ENCODE peak calls at places on chromosomes 6 and 20, in six cellular contexts. X, A, L, Z, I and Y are unnamed samples.

GRCh38 chr6:3510617-3511016 is 53.8 kb upstream of the SLC22A23 start:
- DNase-seq in X (no peak), A (no peak), L (no peak), Z (no peak), I (no peak), Y (no peak)

GRCh38 chr6:158485411-158485810 is 74.5 kb upstream of the TMEM181 start:
- DNase-seq in X (no peak), A (no peak), L (no peak), Z (no peak), I (no peak), Y (no peak)

GRCh38 chr6:113495521-113495920 is 361.6 kb upstream of the MARCKS start:
- DNase-seq in X (no peak), A (no peak), L (no peak), Z (no peak), I (no peak), Y (no peak)

GRCh38 chr6:160227038-160227768 is 31.4 kb downstream of the SLC22A2 start:
- DNase-seq in X (no peak), A (no peak), L (no peak), Z (no peak), I (no peak), Y (no peak)

GRCh38 chr20:50729925-50730764 is 1.2 kb upstream of the PARD6B start:
- DNase-seq in X (no peak), A (no peak), L (no peak), Z (no peak), I (no peak), Y (no peak)

GRCh38 chr6:167919349-167919748 is 78.1 kb upstream of the KIF25 start:
- DNase-seq in X (no peak), A (no peak), L (no peak), Z (no peak), I (no peak), Y (no peak)

GRCh38 chr6:46323312-46323965 is 152.7 kb upstream of the ENPP5 start:
- DNase-seq in X (no peak), A (no peak), L (no peak), Z (no peak), I (no peak), Y (no peak)

GRCh38 chr20:13022401-13023170 is 13.8 kb downstream of the SPTLC3 start:
- DNase-seq in X (no peak), A (no peak), L (no peak), Z (no peak), I (no peak), Y (no peak)

GRCh38 chr20:58967652-58968429 is 13.2 kb upstream of the NELFCD start:
- DNase-seq in X (no peak), A (no peak), L (no peak), Z (no peak), I (no peak), Y (no peak)

GRCh38 chr6:90646936-90647335 is 60.1 kb upstream of the MAP3K7 start:
- DNase-seq in X (no peak), A (no peak), L (no peak), Z (no peak), I (no peak), Y (no peak)

GRCh38 chr6:12032783-12033573 is 20.9 kb downstream of the HIVEP1 start:
- DNase-seq in X (no peak), A (no peak), L (no peak), Z (no peak), I (no peak), Y (no peak)

GRCh38 chr20:32365560-32365959 is 7.4 kb downstream of the ASXL1 start:
- DNase-seq in X (no peak), A (no peak), L (no peak), Z (no peak), I (no peak), Y (no peak)

GRCh38 chr6:142570221-142570671 is 268.4 kb downstream of the ADGRG6 start:
- DNase-seq in X (no peak), A (no peak), L (no peak), Z (no peak), I (no peak), Y (no peak)

GRCh38 chr6:108321253-108321740 is 26.4 kb downstream of the AFG1L start:
- DNase-seq in X (no peak), A (no peak), L (no peak), Z (no peak), I (no peak), Y (no peak)

GRCh38 chr20:46366826-46367225 is 39.6 kb downstream of the ELMO2 start:
- DNase-seq in X (no peak), A (no peak), L (no peak), Z (no peak), I (no peak), Y (no peak)

GRCh38 chr6:3201388-3201787 is 26.1 kb downstream of the TUBB2B start:
- DNase-seq in X (no peak), A (no peak), L (no peak), Z (no peak), I (no peak), Y (no peak)

GRCh38 chr6:155352130-155352420 is 37.8 kb upstream of the TFB1M start:
- DNase-seq in X (no peak), A (no peak), L (no peak), Z (no peak), I (no peak), Y (no peak)

GRCh38 chr6:37891072-37891471 is 71.5 kb downstream of the ZFAND3 start:
- DNase-seq in X (no peak), A (no peak), L (no peak), Z (no peak), I (no peak), Y (no peak)

GRCh38 chr6:45922728-45923351 is 92.8 kb downstream of the CLIC5 start:
- DNase-seq in X (peak; percentile 79), A (peak; percentile 66), L (peak; percentile 50), Z (peak; percentile 60), I (peak; percentile 31), Y (peak; percentile 53)

GRCh38 chr6:158662607-158663464 is 13.0 kb downstream of the SYTL3 start:
- DNase-seq in X (no peak), A (no peak), L (no peak), Z (no peak), I (no peak), Y (no peak)

GRCh38 chr6:38739532-38739931 is 24.4 kb downstream of the DNAH8 start:
- DNase-seq in X (no peak), A (no peak), L (no peak), Z (no peak), I (no peak), Y (no peak)

GRCh38 chr6:5846889-5847288 is 159.8 kb downstream of the NRN1 start:
- DNase-seq in X (no peak), A (no peak), L (no peak), Z (no peak), I (no peak), Y (no peak)

GRCh38 chr6:155327326-155328073 is 13.2 kb upstream of the TFB1M start:
- DNase-seq in X (peak; percentile 42), A (peak; percentile 56), L (peak; percentile 20), Z (peak; percentile 79), I (no peak), Y (peak; percentile 67)

DNA sequence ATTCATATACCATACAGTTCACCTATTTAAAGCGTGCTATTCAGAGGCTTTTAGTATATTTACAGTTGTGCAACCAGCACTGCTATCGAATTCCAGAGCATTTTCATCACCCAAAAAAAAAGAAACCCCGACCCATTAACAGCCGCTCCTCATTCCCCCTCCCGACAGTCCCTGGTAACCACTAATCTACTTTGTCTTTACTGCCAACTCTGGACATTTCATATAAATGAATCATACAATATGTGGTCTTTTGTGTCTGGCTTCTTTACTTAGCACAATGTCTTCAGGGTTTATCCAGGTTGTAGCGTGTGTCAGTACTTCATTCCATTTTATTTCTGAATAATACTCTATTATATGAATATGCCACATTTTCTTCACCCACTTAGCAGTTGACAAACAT is 23.0 kb upstream of the ROS1 start:
- DNase-seq in X (no peak), A (no peak), L (no peak), Z (no peak), I (no peak), Y (no peak)
- TF ChIP-seq CTCF in X (no peak), A (no peak), L (no peak), Z (no peak), I (no peak), Y (no peak)

DNA sequence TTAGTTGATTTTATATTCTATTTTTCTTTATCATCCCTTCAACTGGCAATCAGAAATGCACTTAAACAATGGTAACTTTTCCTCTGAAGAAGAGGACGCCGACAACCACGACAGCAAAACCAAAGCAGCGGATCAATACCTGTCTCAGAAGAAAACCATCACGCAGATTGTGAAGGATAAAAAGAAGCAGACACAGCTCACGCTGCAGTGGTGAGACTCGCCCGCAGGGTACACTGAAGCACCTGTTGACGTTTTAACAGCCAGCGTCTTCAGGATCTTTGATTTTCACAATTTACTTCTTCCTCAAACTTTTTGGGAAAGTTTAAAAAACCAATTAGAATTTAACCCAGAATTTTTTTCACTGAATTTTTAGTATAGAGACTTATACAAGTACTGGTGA is 701 bp downstream of the RFX6 start:
- DNase-seq in X (no peak), A (no peak), L (no peak), Z (no peak), I (no peak), Y (no peak)
- TF ChIP-seq CTCF in X (no peak), A (no peak), L (no peak), Z (no peak), I (no peak), Y (no peak)

GRCh38 chr6:41022294-41022693 is 16.7 kb downstream of the UNC5CL start:
- DNase-seq in X (no peak), A (no peak), L (no peak), Z (no peak), I (no peak), Y (no peak)
- TF ChIP-seq CTCF in X (no peak), A (no peak), L (no peak), Z (no peak), I (no peak), Y (no peak)

GRCh38 chr6:323730-324088 is 31.4 kb downstream of the DUSP22 start:
- DNase-seq in X (no peak), A (no peak), L (no peak), Z (no peak), I (no peak), Y (no peak)

GRCh38 chr6:322940-323729 is 30.8 kb downstream of the DUSP22 start:
- DNase-seq in X (no peak), A (no peak), L (no peak), Z (no peak), I (peak; percentile 81), Y (no peak)

GRCh38 chr6:320351-321157 is 28.3 kb downstream of the DUSP22 start:
- DNase-seq in X (no peak), A (no peak), L (no peak), Z (no peak), I (no peak), Y (no peak)

GRCh38 chr6:321158-321438 is 28.8 kb downstream of the DUSP22 start:
- DNase-seq in X (no peak), A (no peak), L (no peak), Z (no peak), I (no peak), Y (no peak)

DNA sequence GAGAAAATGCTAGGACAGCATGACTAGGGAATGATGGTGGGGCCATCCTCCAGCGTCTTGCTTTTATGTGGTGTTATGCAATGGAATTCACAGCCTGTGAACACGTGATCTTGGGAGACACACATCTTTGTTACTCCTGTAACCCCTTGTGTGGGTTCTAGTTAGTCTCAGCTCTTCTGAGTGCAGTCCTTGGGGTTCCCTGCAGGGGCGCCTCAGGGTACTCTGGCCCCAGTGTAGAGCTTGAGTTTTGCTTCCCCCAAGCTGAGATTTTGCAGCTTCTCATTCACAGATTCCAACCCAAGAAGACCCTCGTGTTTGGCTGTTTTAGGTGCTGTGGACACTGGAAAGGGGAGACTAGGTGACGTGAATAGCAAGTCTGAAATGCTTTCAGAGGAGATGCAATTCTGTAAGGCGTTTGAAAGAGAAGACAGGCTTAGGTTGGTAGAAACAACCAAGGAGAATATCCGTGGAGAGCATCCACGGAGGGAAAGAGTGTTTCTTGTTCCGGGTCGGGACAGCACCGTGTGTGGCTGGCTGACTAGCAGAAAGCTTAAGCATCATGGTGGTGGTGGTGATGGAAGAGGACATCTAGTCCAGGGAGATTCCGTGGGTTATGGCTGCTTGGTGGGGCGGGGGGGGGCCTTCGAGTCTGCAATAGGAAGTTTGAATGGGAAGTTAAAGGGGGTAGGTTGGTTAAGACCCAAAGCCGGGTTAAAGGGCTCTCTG is 30.1 kb downstream of the DUSP22 start:
- DNase-seq in X (no peak), A (no peak), L (no peak), Z (no peak), I (no peak), Y (no peak)
- TF ChIP-seq CTCF in X (no peak), A (no peak), L (peak; percentile 40), Z (no peak), I (peak; percentile 77), Y (no peak)